ENCODE peak calls at places on chromosome 2, in seven cellular contexts. J, Y, X, Q, T, I and C are unnamed samples.

GRCh38 chr2:234970467-234970866 is 18.6 kb downstream of the SH3BP4 start:
- DNase-seq in I (no peak), Q (no peak), J (no peak), Y (no peak), X (no peak), T (no peak), C (no peak)

GRCh38 chr2:58137221-58137620 is 90.6 kb downstream of the VRK2 start:
- DNase-seq in J (no peak), Q (no peak), T (no peak), X (no peak), Y (no peak), I (no peak), C (no peak)

GRCh38 chr2:205130111-205130829 is 552.0 kb upstream of the NRP2 start:
- DNase-seq in Q (no peak), T (no peak), X (no peak), Y (no peak), I (no peak), J (no peak), C (no peak)

GRCh38 chr2:229129738-229130371 is 141.2 kb downstream of the PID1 start:
- DNase-seq in J (no peak), I (no peak), X (no peak), T (no peak), Y (no peak), Q (no peak), C (peak; percentile 31)

GRCh38 chr2:134079373-134079772 is 174.5 kb upstream of the MGAT5 start:
- DNase-seq in Q (no peak), T (no peak), X (no peak), J (no peak), Y (no peak), I (no peak), C (no peak)

GRCh38 chr2:97699765-97700444 is 13.5 kb upstream of the ZAP70 start:
- DNase-seq in X (peak; percentile 78), I (peak; percentile 41), J (peak; percentile 58), T (no peak), Q (peak; percentile 15), Y (peak; percentile 16), C (peak; percentile 45)

GRCh38 chr2:8123464-8123863 is 558.4 kb upstream of the ID2 start:
- DNase-seq in I (no peak), Q (no peak), X (no peak), J (no peak), Y (no peak), T (no peak), C (no peak)

GRCh38 chr2:191069606-191070005 is 55.6 kb upstream of the STAT1 start:
- DNase-seq in J (no peak), Y (no peak), I (no peak), T (no peak), Q (no peak), X (no peak), C (no peak)

GRCh38 chr2:39265315-39265714 is 21.5 kb upstream of the CDKL4 start:
- DNase-seq in Q (peak; percentile 14), J (no peak), I (no peak), Y (no peak), T (no peak), X (no peak), C (no peak)

GRCh38 chr2:173053043-173053699 is 22.5 kb upstream of the MAP3K20 start:
- DNase-seq in I (no peak), X (no peak), Y (no peak), T (no peak), J (no peak), Q (no peak), C (no peak)

GRCh38 chr2:231111987-231112386 is 12.9 kb downstream of the HTR2B start:
- DNase-seq in J (no peak), T (no peak), X (no peak), Q (no peak), I (no peak), Y (no peak), C (no peak)

GRCh38 chr2:80238692-80239469 is 65.7 kb downstream of the LRRTM1 start:
- DNase-seq in X (peak; percentile 63), Q (no peak), T (no peak), Y (no peak), I (no peak), J (peak; percentile 15), C (no peak)

GRCh38 chr2:73284296-73285161 is at the start of gene FBXO41:
- DNase-seq in J (no peak), Q (no peak), Y (no peak), T (peak; percentile 71), X (peak; percentile 26), I (no peak), C (no peak)

GRCh38 chr2:15652316-15653276 is 60.9 kb downstream of the DDX1 start:
- DNase-seq in Q (no peak), J (no peak), I (no peak), T (no peak), X (no peak), Y (no peak), C (no peak)

GRCh38 chr2:86788881-86789686 is 1.6 kb downstream of the CD8A start:
- DNase-seq in I (no peak), X (peak; percentile 28), T (no peak), Q (no peak), Y (no peak), J (no peak), C (no peak)

GRCh38 chr2:74740395-74741075 is 86.5 kb downstream of the SEMA4F start:
- DNase-seq in X (no peak), J (no peak), T (no peak), Q (no peak), Y (no peak), I (peak; percentile 80), C (peak; percentile 70)

GRCh38 chr2:76311713-76312112 is 601.0 kb upstream of the GCFC2 start:
- DNase-seq in X (no peak), Q (no peak), J (no peak), I (no peak), Y (no peak), T (no peak), C (no peak)

GRCh38 chr2:99725810-99726209 is 236.0 kb upstream of the REV1 start:
- DNase-seq in J (no peak), Q (no peak), T (no peak), Y (no peak), I (no peak), X (no peak), C (no peak)

GRCh38 chr2:46460991-46461715 is 18.2 kb upstream of the TMEM247 start:
- DNase-seq in Y (peak; percentile 48), J (peak; percentile 74), T (peak; percentile 86), X (peak; percentile 92), I (peak; percentile 74), Q (no peak), C (peak; percentile 83)

GRCh38 chr2:72920317-72921087 is 3.2 kb downstream of the EMX1 start:
- DNase-seq in Q (no peak), Y (no peak), J (no peak), T (peak; percentile 41), X (peak; percentile 57), I (no peak), C (no peak)